ENCODE peak calls at places on chromosomes 4 and X, in seven cellular contexts. D is HFFc6; A is GOT3; E is stimulated activated CD4-positive, alpha-beta T cell treated with anti-CD3 and anti-CD28 coated beads, Interleukin-15, amount 100 ng/mL, for 1 hour; H is germinal center; V is GM04503; S is mucosa of gallbladder. K is an unnamed sample.

GRCh38 chrX:25154168-25154567 is 138.4 kb upstream of the ARX start:
- DNase-seq in D (no peak), A (no peak), E (no peak), H (no peak), V (no peak), S (no peak), K (no peak)

GRCh38 chr4:21802406-21802805 is 146.2 kb downstream of the KCNIP4 start:
- DNase-seq in D (peak; percentile 71), A (no peak), E (no peak), H (no peak), V (no peak), S (no peak), K (no peak)

GRCh38 chr4:141021397-141022194 is 111.7 kb downstream of the RNF150 start:
- DNase-seq in D (no peak), A (no peak), E (no peak), H (no peak), V (no peak), S (no peak), K (no peak)

GRCh38 chr4:52657630-52658501 is 1.2 kb downstream of the USP46 start:
- DNase-seq in D (peak; percentile 32), A (no peak), E (no peak), H (no peak), V (no peak), S (no peak), K (no peak)

GRCh38 chrX:130726661-130727060 is 176.3 kb downstream of the ENOX2 start:
- DNase-seq in D (peak; percentile 67), A (peak; percentile 5), E (no peak), H (no peak), V (peak; percentile 70), S (no peak), K (no peak)

GRCh38 chr4:176769519-176769918 is 23.2 kb downstream of the VEGFC start:
- DNase-seq in D (peak; percentile 95), A (no peak), E (no peak), H (no peak), V (peak; percentile 83), S (no peak), K (no peak)

GRCh38 chrX:7252013-7252610 is 104.2 kb upstream of the PUDP start:
- DNase-seq in D (no peak), A (no peak), E (no peak), H (no peak), V (no peak), S (peak; percentile 74), K (no peak)

GRCh38 chr4:48779095-48779997 is 733 bp downstream of the FRYL start:
- DNase-seq in D (peak; percentile 42), A (peak; percentile 27), E (peak; percentile 53), H (peak; percentile 78), V (no peak), S (peak; percentile 64), K (no peak)

GRCh38 chr4:53089940-53090729 is 228.0 kb downstream of the RASL11B start:
- DNase-seq in D (no peak), A (no peak), E (no peak), H (no peak), V (peak; percentile 76), S (no peak), K (no peak)

GRCh38 chr4:120009731-120010130 is 56.9 kb downstream of the MAD2L1 start:
- DNase-seq in D (peak; percentile 61), A (no peak), E (no peak), H (no peak), V (peak; percentile 55), S (no peak), K (no peak)

GRCh38 chr4:48403358-48403757 is 62.0 kb downstream of the SLAIN2 start:
- DNase-seq in D (no peak), A (no peak), E (no peak), H (no peak), V (no peak), S (no peak), K (no peak)

GRCh38 chr4:25783943-25784342 is 78.8 kb downstream of the SEL1L3 start:
- DNase-seq in D (no peak), A (no peak), E (no peak), H (no peak), V (no peak), S (no peak), K (no peak)

GRCh38 chr4:181525641-181526040 is 717.6 kb upstream of the TENM3 start:
- DNase-seq in D (no peak), A (no peak), E (no peak), H (no peak), V (no peak), S (no peak), K (no peak)

GRCh38 chr4:186685744-186686143 is 37.9 kb downstream of the FAT1 start:
- DNase-seq in D (peak; percentile 92), A (no peak), E (no peak), H (no peak), V (peak; percentile 88), S (no peak), K (no peak)

GRCh38 chrX:122133478-122133877 is 1050.6 kb upstream of the GRIA3 start:
- DNase-seq in D (no peak), A (no peak), E (no peak), H (no peak), V (no peak), S (no peak), K (no peak)

GRCh38 chr4:153987291-153987690 is 198.4 kb upstream of the SFRP2 start:
- DNase-seq in D (peak; percentile 3), A (no peak), E (no peak), H (no peak), V (peak; percentile 94), S (no peak), K (no peak)

GRCh38 chrX:133726211-133726630 is 259.2 kb downstream of the GPC3 start:
- DNase-seq in D (peak; percentile 25), A (no peak), E (no peak), H (no peak), V (peak; percentile 34), S (no peak), K (no peak)

GRCh38 chrX:31563792-31564191 is 492.0 kb upstream of the FTHL17 start:
- DNase-seq in D (no peak), A (no peak), E (no peak), H (no peak), V (no peak), S (no peak), K (no peak)

GRCh38 chrX:39983715-39984114 is 114.0 kb downstream of the BCOR start:
- DNase-seq in D (no peak), A (no peak), E (no peak), H (no peak), V (no peak), S (no peak), K (no peak)

GRCh38 chr4:8378776-8379175 is 61.7 kb downstream of the ACOX3 start:
- DNase-seq in D (no peak), A (no peak), E (no peak), H (no peak), V (no peak), S (no peak), K (no peak)

GRCh38 chrX:40262641-40263560 is 165.1 kb upstream of the BCOR start:
- DNase-seq in D (peak; percentile 42), A (no peak), E (no peak), H (no peak), V (no peak), S (peak; percentile 17), K (no peak)

GRCh38 chrX:134484039-134484438 is 24.1 kb downstream of the HPRT1 start:
- DNase-seq in D (peak; percentile 55), A (no peak), E (no peak), H (no peak), V (peak; percentile 27), S (no peak), K (no peak)

GRCh38 chr4:122739174-122739573 is 6.7 kb downstream of the BBS12 start:
- DNase-seq in D (peak; percentile 84), A (no peak), E (no peak), H (no peak), V (peak; percentile 76), S (no peak), K (no peak)

GRCh38 chr4:41934813-41935651 is at the start of gene TMEM33:
- DNase-seq in D (peak; percentile 70), A (peak; percentile 64), E (peak; percentile 59), H (peak; percentile 81), V (peak; percentile 40), S (peak; percentile 82), K (peak; percentile 44)

GRCh38 chr4:86641516-86642090 is 47.5 kb downstream of the PTPN13 start:
- DNase-seq in D (no peak), A (no peak), E (no peak), H (no peak), V (no peak), S (no peak), K (no peak)

GRCh38 chr4:87078987-87079469 is 141.4 kb downstream of the KLHL8 start:
- DNase-seq in D (peak; percentile 69), A (no peak), E (no peak), H (no peak), V (peak; percentile 78), S (no peak), K (peak; percentile 33)

GRCh38 chrX:131308980-131309379 is 19.9 kb upstream of the IGSF1 start:
- DNase-seq in D (no peak), A (no peak), E (no peak), H (no peak), V (no peak), S (no peak), K (no peak)

GRCh38 chr4:16018841-16019240 is 55.9 kb upstream of the FGFBP2 start:
- DNase-seq in D (no peak), A (no peak), E (no peak), H (no peak), V (no peak), S (no peak), K (no peak)

GRCh38 chr4:156168288-156168687 is 214.6 kb upstream of the CTSO start:
- DNase-seq in D (no peak), A (no peak), E (no peak), H (no peak), V (no peak), S (no peak), K (no peak)

GRCh38 chr4:83083925-83084475 is 30.5 kb downstream of the PLAC8 start:
- DNase-seq in D (no peak), A (no peak), E (no peak), H (no peak), V (no peak), S (no peak), K (no peak)

K was measured in thoracic aorta.